ENCODE peak calls at places on chromosomes 1 and 21, in five cellular contexts. I is heart left ventricle, T is left lung, H is neuronal stem cell, O is A549. F is an unnamed sample. For H3K4me1, the result is how much of the 10 kb centered on the place peaks cover.

GRCh38 chr1:32112800-32113375 is 5.0 kb downstream of the KPNA6 start:
- DNase-seq in I (no peak), T (no peak), H (no peak), O (no peak), F (no peak)

GRCh38 chr1:96715482-96715881 is 6.1 kb upstream of the PTBP2 start:
- DNase-seq in O (no peak), I (no peak), T (no peak), H (no peak), F (no peak)

GRCh38 chr1:108845991-108846390 is 10.9 kb downstream of the AKNAD1 start:
- DNase-seq in T (no peak), O (no peak), H (no peak), I (no peak), F (no peak)

GRCh38 chr1:33182452-33182851 is 609 bp upstream of the TRIM62 start:
- DNase-seq in H (no peak), T (no peak), I (no peak), O (no peak), F (no peak)

GRCh38 chr1:11967028-11967547 is 13.2 kb upstream of the MFN2 start:
- DNase-seq in T (no peak), I (no peak), O (peak), H (peak), F (no peak)

GRCh38 chr1:240122639-240123604 is 31.2 kb downstream of the FMN2 start:
- DNase-seq in O (no peak), I (no peak), T (no peak), H (no peak), F (peak)

GRCh38 chr21:37225440-37225839 is 41.7 kb downstream of the VPS26C start:
- DNase-seq in T (no peak), H (no peak), I (no peak), O (no peak), F (no peak)

GRCh38 chr1:245718951-245719350 is 564.2 kb downstream of the KIF26B start:
- DNase-seq in T (no peak), O (no peak), I (no peak), H (no peak), F (no peak)

GRCh38 chr1:1240348-1240732 is 6.2 kb downstream of the C1QTNF12 start:
- DNase-seq in T (no peak), H (no peak), O (no peak), I (no peak), F (no peak)

GRCh38 chr1:214332950-214333798 is 52.2 kb downstream of the SMYD2 start:
- DNase-seq in T (no peak), O (peak), I (peak), H (peak), F (no peak)

GRCh38 chr1:232958067-232958466 is 7.7 kb downstream of the NTPCR start:
- DNase-seq in H (no peak), O (no peak), T (no peak), I (no peak), F (no peak)

GRCh38 chr21:29928537-29928936 is 11.3 kb downstream of the GRIK1 start:
- DNase-seq in H (no peak), T (no peak), I (no peak), O (no peak), F (no peak)

GRCh38 chr1:42927274-42927841 is 31.3 kb downstream of the SLC2A1 start:
- DNase-seq in H (no peak), I (no peak), T (no peak), O (no peak), F (peak)

GRCh38 chr1:44016081-44016874 is 15.0 kb downstream of the SLC6A9 start:
- DNase-seq in H (no peak), I (no peak), O (no peak), T (no peak), F (no peak)
- H3K27ac ChIP-seq in H (no peak), I (no peak), O (no peak), T (no peak), F (no peak)

GRCh38 chr1:151976015-151976343 is 17.7 kb downstream of the S100A10 start:
- DNase-seq in I (no peak), H (no peak), T (no peak), O (no peak), F (no peak)
- H3K4me1 ChIP-seq in I (under half), H (under half), T (under half), O (half or more), F (under half)

GRCh38 chr1:16338961-16339360 is 13.3 kb downstream of the FBXO42 start:
- DNase-seq in H (no peak), T (no peak), I (no peak), O (no peak), F (no peak)

GRCh38 chr1:16340673-16341072 is 11.6 kb downstream of the FBXO42 start:
- DNase-seq in O (no peak), I (no peak), H (no peak), T (no peak), F (no peak)

DNA sequence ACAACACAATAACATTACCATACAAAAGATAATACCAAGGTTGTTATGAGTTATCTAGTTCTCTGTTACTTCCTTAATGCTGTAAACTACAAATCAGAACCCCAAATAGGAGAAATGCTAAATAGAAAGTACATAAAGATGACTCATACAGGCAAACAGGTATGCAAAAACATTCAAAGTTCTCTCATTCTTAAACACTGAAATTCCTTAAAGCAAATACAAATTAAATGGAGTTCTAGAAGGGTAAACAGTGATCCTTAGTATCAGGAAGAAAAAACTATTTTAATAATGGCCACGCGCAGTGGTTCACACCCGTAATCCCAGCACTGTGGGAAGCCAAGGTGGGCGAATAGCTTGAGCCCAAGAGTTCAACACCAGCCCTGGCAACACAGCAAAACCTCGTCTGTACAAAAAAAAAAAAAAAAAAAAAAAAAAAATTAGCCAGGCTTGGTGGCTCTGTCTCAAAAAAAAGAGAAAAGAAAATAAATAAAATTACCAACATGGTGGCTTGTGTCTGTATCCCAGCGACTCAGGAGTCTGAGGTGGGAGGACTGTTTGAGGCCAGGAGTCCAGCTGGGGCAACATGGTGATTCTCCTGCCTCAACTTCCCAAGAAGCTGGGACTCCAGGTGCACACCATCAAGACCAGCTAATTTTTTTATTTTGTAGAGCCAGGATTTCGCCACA is 17.5 kb downstream of the FBXO42 start:
- DNase-seq in T (no peak), I (no peak), H (no peak), O (no peak), F (no peak)
- H3K27ac ChIP-seq in T (no peak), I (no peak), H (no peak), O (peak), F (no peak)

GRCh38 chr1:13952985-13953384 is 253.0 kb downstream of the PRDM2 start:
- DNase-seq in I (no peak), T (no peak), O (no peak), H (no peak), F (no peak)
- H3K4me1 ChIP-seq in I (under half), T (under half), O (under half), H (under half), F (under half)

DNA sequence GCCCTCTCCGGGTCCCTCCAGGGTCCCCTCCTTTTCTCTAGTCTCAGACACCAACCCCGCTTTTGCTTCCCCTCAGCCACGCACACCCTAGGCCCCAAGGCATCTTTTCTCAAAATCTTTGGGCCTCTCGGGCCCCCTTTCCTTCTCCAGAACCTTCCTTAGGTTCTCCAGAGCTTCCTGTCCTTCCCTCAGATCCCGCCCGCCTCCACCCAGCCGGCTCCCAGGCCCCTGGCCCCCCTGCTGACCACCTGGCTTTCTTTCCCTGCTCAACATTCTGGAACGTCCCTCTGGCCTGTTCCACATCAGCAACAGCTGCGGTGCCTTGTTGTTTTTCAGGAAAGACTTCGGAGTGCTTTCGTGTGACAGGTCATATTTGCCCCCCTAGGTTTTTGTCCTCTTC is 1.2 kb downstream of the ZDHHC18 start:
- DNase-seq in I (no peak), T (no peak), O (no peak), H (no peak), F (no peak)
- H3K27ac ChIP-seq in I (peak), T (no peak), O (peak), H (no peak), F (peak)

DNA sequence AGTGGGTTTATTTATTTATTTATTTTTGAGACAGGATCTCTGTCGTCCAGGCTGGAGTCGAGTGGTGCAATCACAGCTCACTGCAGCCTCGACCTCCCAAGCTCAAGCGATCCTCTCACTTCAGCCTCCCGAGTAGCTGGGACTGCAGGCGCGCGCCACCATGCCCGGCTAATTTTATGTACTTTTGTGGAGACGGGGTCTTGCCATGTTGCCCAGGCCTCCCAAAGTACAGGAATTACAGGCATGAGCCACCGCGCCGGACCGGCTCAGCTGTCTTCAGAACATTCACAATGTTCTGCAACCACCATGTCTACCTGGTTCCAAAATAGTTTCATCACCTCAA is 406 bp upstream of the DNAJC8 start:
- DNase-seq in O (no peak), I (no peak), H (no peak), T (no peak), F (no peak)
- H3K4me1 ChIP-seq in O (under half), I (under half), H (under half), T (under half), F (under half)

GRCh38 chr1:83697220-83697619 is 301.7 kb downstream of the TTLL7 start:
- DNase-seq in H (no peak), O (no peak), I (no peak), T (no peak), F (no peak)

GRCh38 chr1:83692524-83693336 is 306.2 kb downstream of the TTLL7 start:
- DNase-seq in I (no peak), O (no peak), H (peak), T (no peak), F (no peak)

GRCh38 chr1:83689900-83690868 is 308.7 kb downstream of the TTLL7 start:
- DNase-seq in H (no peak), O (no peak), T (no peak), I (no peak), F (no peak)

GRCh38 chr1:83694449-83694848 is 304.5 kb downstream of the TTLL7 start:
- DNase-seq in I (no peak), T (no peak), O (no peak), H (no peak), F (no peak)

GRCh38 chr1:83693409-83694126 is 305.4 kb downstream of the TTLL7 start:
- DNase-seq in H (peak), T (no peak), I (no peak), O (no peak), F (no peak)
- H3K27ac ChIP-seq in H (peak), T (no peak), I (no peak), O (no peak), F (no peak)

GRCh38 chr1:160217466-160218165 is 12.4 kb downstream of the PEA15 start:
- DNase-seq in T (no peak), O (no peak), I (no peak), H (no peak), F (no peak)
- H3K4me1 ChIP-seq in T (under half), O (under half), I (under half), H (under half), F (under half)

DNA sequence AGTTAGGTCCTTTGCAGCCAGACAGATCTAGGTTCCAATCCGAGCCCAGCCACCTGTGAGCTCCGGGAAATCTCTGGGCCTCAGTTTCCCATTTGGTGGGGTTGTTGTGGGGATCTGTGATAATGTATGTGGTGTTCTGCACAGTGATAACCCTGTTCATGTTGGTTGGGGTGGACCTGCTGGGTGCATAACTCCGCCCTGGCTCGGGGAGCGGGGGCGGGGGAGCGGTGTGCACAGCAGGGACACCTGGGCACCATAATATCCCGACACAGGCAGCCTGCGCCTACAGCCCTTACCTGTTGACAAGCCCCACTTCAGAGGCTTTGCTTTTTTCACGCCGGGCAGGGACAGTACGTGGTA is 48.0 kb upstream of the ACOT11 start:
- DNase-seq in I (no peak), O (no peak), T (no peak), H (no peak), F (no peak)
- H3K27ac ChIP-seq in I (no peak), O (no peak), T (no peak), H (no peak), F (no peak)

GRCh38 chr1:203555484-203556046 is 61.6 kb downstream of the OPTC start:
- DNase-seq in O (no peak), T (no peak), I (peak), H (no peak), F (no peak)

GRCh38 chr1:203553501-203553900 is 59.5 kb downstream of the OPTC start:
- DNase-seq in O (no peak), I (no peak), H (no peak), T (no peak), F (no peak)

GRCh38 chr1:203557390-203557789 is 63.4 kb downstream of the OPTC start:
- DNase-seq in I (peak), T (no peak), O (no peak), H (no peak), F (no peak)

GRCh38 chr1:203556047-203556851 is 62.3 kb downstream of the OPTC start:
- DNase-seq in I (peak), H (no peak), T (no peak), O (no peak), F (no peak)

GRCh38 chr1:203555046-203555445 is 61.1 kb downstream of the OPTC start:
- DNase-seq in T (no peak), I (peak), O (no peak), H (no peak), F (no peak)
- H3K4me1 ChIP-seq in T (under half), I (under half), O (under half), H (under half), F (under half)